ENCODE peak calls at places on chromosome 6, in nine cellular contexts. X is nephron progenitor cell; H is DMS 273 treated with DMSO at 0.1 percent for 48 hours; K is HT1080; M is KG1; Z is memory B cell; L is activated CD4-positive, alpha-beta T cell treated with anti-CD3 and anti-CD28 coated beads, Interleukin-2, amount 50 U/mL, for 48 hours; D is GM19239; B is aorta. E is an unnamed sample.

GRCh38 chr6:21402368-21402767 is 191.2 kb upstream of the SOX4 start:
- DNase-seq in X (no peak), H (no peak), K (peak), M (no peak), Z (no peak), L (peak), D (no peak), B (no peak), E (no peak)

GRCh38 chr6:96212076-96212475 is 196.3 kb downstream of the FUT9 start:
- DNase-seq in X (no peak), H (no peak), K (no peak), M (no peak), Z (no peak), L (no peak), D (no peak), B (no peak), E (no peak)

GRCh38 chr6:13630499-13630898 is 15.4 kb downstream of the NOL7 start:
- DNase-seq in X (no peak), H (no peak), K (no peak), M (no peak), Z (no peak), L (no peak), D (no peak), B (no peak), E (no peak)

GRCh38 chr6:4593891-4594445 is 182.2 kb upstream of the CDYL start:
- DNase-seq in X (no peak), H (no peak), K (no peak), M (no peak), Z (no peak), L (no peak), D (no peak), B (no peak), E (no peak)

GRCh38 chr6:170279977-170280688 is 10.7 kb downstream of the DLL1 start:
- DNase-seq in X (peak), H (peak), K (no peak), M (no peak), Z (no peak), L (no peak), D (no peak), B (peak), E (no peak)

GRCh38 chr6:15879372-15880261 is 216.8 kb upstream of the DTNBP1 start:
- DNase-seq in X (no peak), H (peak), K (peak), M (peak), Z (peak), L (peak), D (peak), B (peak), E (peak)

GRCh38 chr6:101747711-101748110 is 354.2 kb downstream of the GRIK2 start:
- DNase-seq in X (no peak), H (no peak), K (no peak), M (no peak), Z (no peak), L (no peak), D (no peak), B (no peak), E (no peak)

GRCh38 chr6:5173862-5174643 is 86.7 kb downstream of the LYRM4 start:
- DNase-seq in X (no peak), H (no peak), K (no peak), M (peak), Z (no peak), L (peak), D (peak), B (no peak), E (no peak)

GRCh38 chr6:160274846-160275510 is 16.4 kb upstream of the SLC22A2 start:
- DNase-seq in X (no peak), H (no peak), K (no peak), M (no peak), Z (no peak), L (no peak), D (no peak), B (no peak), E (no peak)

GRCh38 chr6:10395171-10395945 is 19.5 kb downstream of the TFAP2A start:
- DNase-seq in X (no peak), H (no peak), K (no peak), M (no peak), Z (no peak), L (no peak), D (no peak), B (no peak), E (no peak)

GRCh38 chr6:11033825-11034224 is 10.3 kb downstream of the ELOVL2 start:
- DNase-seq in X (no peak), H (no peak), K (peak), M (no peak), Z (no peak), L (no peak), D (no peak), B (no peak), E (no peak)

GRCh38 chr6:109336221-109336955 is 45.9 kb downstream of the CD164 start:
- DNase-seq in X (no peak), H (no peak), K (peak), M (no peak), Z (no peak), L (no peak), D (no peak), B (no peak), E (no peak)